ENCODE peak calls at places on chromosomes 3 and 15, in five cellular contexts. One of them, this sample, is unnamed.

GRCh38 chr3:107235193-107235922 is 141.9 kb upstream of the CCDC54 start:
- DNase-seq in NCI-H2081: no peak
- DNase-seq in activated CD8-positive, alpha-beta memory T cell treated with anti-CD3 and anti-CD28 coated beads, Interleukin-2, amount 10 ng/mL, durations not matched to agents 7 days and 5 days: no peak
- DNase-seq in left colon: no peak
- DNase-seq in transverse colon: no peak
- DNase-seq in this sample: no peak

GRCh38 chr3:195849322-195850074 is 37.8 kb upstream of the MUC4 start:
- DNase-seq in NCI-H2081: no peak
- DNase-seq in activated CD8-positive, alpha-beta memory T cell treated with anti-CD3 and anti-CD28 coated beads, Interleukin-2, amount 10 ng/mL, durations not matched to agents 7 days and 5 days: peak
- DNase-seq in left colon: no peak
- DNase-seq in transverse colon: no peak
- DNase-seq in this sample: no peak

GRCh38 chr15:47442366-47442765 is 274.9 kb upstream of the SEMA6D start:
- DNase-seq in NCI-H2081: no peak
- DNase-seq in activated CD8-positive, alpha-beta memory T cell treated with anti-CD3 and anti-CD28 coated beads, Interleukin-2, amount 10 ng/mL, durations not matched to agents 7 days and 5 days: no peak
- DNase-seq in left colon: no peak
- DNase-seq in transverse colon: no peak
- DNase-seq in this sample: no peak

GRCh38 chr15:69380100-69380725 is 33.9 kb upstream of the KIF23 start:
- DNase-seq in NCI-H2081: no peak
- DNase-seq in activated CD8-positive, alpha-beta memory T cell treated with anti-CD3 and anti-CD28 coated beads, Interleukin-2, amount 10 ng/mL, durations not matched to agents 7 days and 5 days: no peak
- DNase-seq in left colon: no peak
- DNase-seq in transverse colon: no peak
- DNase-seq in this sample: no peak

GRCh38 chr3:141402476-141403171 is 34.3 kb downstream of the ZBTB38 start:
- DNase-seq in NCI-H2081: peak
- DNase-seq in activated CD8-positive, alpha-beta memory T cell treated with anti-CD3 and anti-CD28 coated beads, Interleukin-2, amount 10 ng/mL, durations not matched to agents 7 days and 5 days: peak
- DNase-seq in left colon: peak
- DNase-seq in transverse colon: peak
- DNase-seq in this sample: no peak

GRCh38 chr15:34886134-34886533 is 83.4 kb downstream of the AQR start:
- DNase-seq in NCI-H2081: no peak
- DNase-seq in activated CD8-positive, alpha-beta memory T cell treated with anti-CD3 and anti-CD28 coated beads, Interleukin-2, amount 10 ng/mL, durations not matched to agents 7 days and 5 days: no peak
- DNase-seq in left colon: no peak
- DNase-seq in transverse colon: no peak
- DNase-seq in this sample: no peak

GRCh38 chr3:105526349-105527111 is 159.8 kb downstream of the ALCAM start:
- DNase-seq in NCI-H2081: peak
- DNase-seq in activated CD8-positive, alpha-beta memory T cell treated with anti-CD3 and anti-CD28 coated beads, Interleukin-2, amount 10 ng/mL, durations not matched to agents 7 days and 5 days: no peak
- DNase-seq in left colon: no peak
- DNase-seq in transverse colon: no peak
- DNase-seq in this sample: peak

GRCh38 chr15:89587955-89588354 is 12.7 kb downstream of the TICRR start:
- DNase-seq in NCI-H2081: no peak
- DNase-seq in activated CD8-positive, alpha-beta memory T cell treated with anti-CD3 and anti-CD28 coated beads, Interleukin-2, amount 10 ng/mL, durations not matched to agents 7 days and 5 days: no peak
- DNase-seq in left colon: no peak
- DNase-seq in transverse colon: no peak
- DNase-seq in this sample: no peak

GRCh38 chr15:92409006-92409405 is 15.3 kb downstream of the ST8SIA2 start:
- DNase-seq in NCI-H2081: no peak
- DNase-seq in activated CD8-positive, alpha-beta memory T cell treated with anti-CD3 and anti-CD28 coated beads, Interleukin-2, amount 10 ng/mL, durations not matched to agents 7 days and 5 days: no peak
- DNase-seq in left colon: no peak
- DNase-seq in transverse colon: no peak
- DNase-seq in this sample: no peak

This sample was measured in astrocyte of the cerebellum.